ENCODE peak calls at places on chromosomes 3 and 15, in five cellular contexts. D is globus pallidus, B is OCI-M1, W is NCI-H345, C is nucleus accumbens. V is an unnamed sample.

GRCh38 chr3:72177075-72178050 is 392.4 kb upstream of the PROK2 start:
- DNase-seq in D (no peak), B (peak), W (no peak), C (no peak), V (no peak)

GRCh38 chr15:91853501-91853967 is at the start of gene SLCO3A1:
- DNase-seq in D (peak), B (peak), W (peak), C (peak), V (no peak)

GRCh38 chr3:46934508-46935167 is 41.9 kb downstream of the CCDC12 start:
- DNase-seq in D (no peak), B (no peak), W (no peak), C (no peak), V (no peak)

GRCh38 chr3:113194747-113195400 is 16.5 kb upstream of the BOC start:
- DNase-seq in D (no peak), B (no peak), W (peak), C (no peak), V (peak)

GRCh38 chr3:106728315-106728821 is 648.9 kb upstream of the CCDC54 start:
- DNase-seq in D (peak), B (no peak), W (no peak), C (no peak), V (no peak)

GRCh38 chr15:28992996-28993719 is 107.4 kb downstream of the APBA2 start:
- DNase-seq in D (peak), B (no peak), W (no peak), C (no peak), V (no peak)

GRCh38 chr3:179840985-179841384 is 188.1 kb downstream of the USP13 start:
- DNase-seq in D (no peak), B (no peak), W (no peak), C (no peak), V (no peak)

GRCh38 chr3:50238549-50239026 is 2.6 kb downstream of the GNAI2 start:
- DNase-seq in D (no peak), B (no peak), W (peak), C (peak), V (no peak)

GRCh38 chr3:137766069-137766960 is 2.2 kb downstream of the SOX14 start:
- DNase-seq in D (no peak), B (no peak), W (no peak), C (no peak), V (no peak)

GRCh38 chr3:64340636-64341240 is 115.5 kb upstream of the PRICKLE2 start:
- DNase-seq in D (no peak), B (no peak), W (no peak), C (no peak), V (no peak)

GRCh38 chr15:39704235-39704634 is 78.4 kb downstream of the FSIP1 start:
- DNase-seq in D (no peak), B (no peak), W (no peak), C (no peak), V (no peak)

GRCh38 chr15:71658827-71659729 is 151.3 kb upstream of the NR2E3 start:
- DNase-seq in D (no peak), B (no peak), W (no peak), C (no peak), V (peak)

GRCh38 chr15:95025924-95026728 is 794.8 kb downstream of the MCTP2 start:
- DNase-seq in D (no peak), B (peak), W (peak), C (no peak), V (peak)

V was measured in foreskin melanocyte.